ENCODE peak calls at places on chromosomes 16 and 17, in nine cellular contexts. Z is GM12865; I is CD8-positive, alpha-beta T cell; Y is glutamatergic neuron; R is thoracic aorta; S is tibial nerve; M is esophagus squamous epithelium; X is natural killer cell; N is A549. K is an unnamed sample.

GRCh38 chr17:72305964-72306551 is 185.2 kb downstream of the SOX9 start:
- DNase-seq in R (no peak), S (peak; percentile 66), Y (no peak), N (no peak), I (no peak), M (no peak), Z (no peak), X (no peak), K (no peak)

GRCh38 chr17:78746263-78746948 is 35.7 kb downstream of the CYTH1 start:
- DNase-seq in I (no peak), S (no peak), X (no peak), Z (no peak), N (no peak), R (no peak), M (no peak), Y (no peak), K (no peak)

GRCh38 chr16:4109250-4109736 is 6.9 kb downstream of the ADCY9 start:
- DNase-seq in I (no peak), S (no peak), X (no peak), Z (no peak), Y (no peak), R (no peak), M (no peak), N (peak; percentile 74), K (no peak)

GRCh38 chr16:73166394-73166971 is 118.6 kb upstream of the ZFHX3 start:
- DNase-seq in R (no peak), Y (no peak), X (no peak), S (peak; percentile 33), M (no peak), I (no peak), N (no peak), Z (no peak), K (no peak)

GRCh38 chr16:86575095-86575685 is 3.2 kb upstream of the FOXL1 start:
- DNase-seq in X (no peak), Y (no peak), N (no peak), I (no peak), M (no peak), R (no peak), Z (no peak), S (no peak), K (no peak)

GRCh38 chr16:10984509-10984908 is 40.1 kb downstream of the CLEC16A start:
- DNase-seq in Z (peak; percentile 17), Y (no peak), I (no peak), R (no peak), S (no peak), N (no peak), M (no peak), X (no peak), K (no peak)

GRCh38 chr17:77892469-77893143 is 65.9 kb upstream of the TNRC6C start:
- DNase-seq in Z (no peak), Y (peak; percentile 66), N (no peak), X (no peak), I (no peak), S (no peak), M (no peak), R (no peak), K (no peak)

GRCh38 chr17:1384881-1385280 is 15.1 kb downstream of the YWHAE start:
- DNase-seq in Y (no peak), S (no peak), M (no peak), N (no peak), I (no peak), R (no peak), X (no peak), Z (no peak), K (no peak)

GRCh38 chr16:5965321-5965720 is 867.7 kb upstream of the EEF2KMT start:
- DNase-seq in M (no peak), S (no peak), Z (no peak), I (no peak), R (no peak), X (no peak), Y (no peak), N (no peak), K (no peak)

GRCh38 chr16:1311212-1311737 is 1.8 kb downstream of the UBE2I start:
- DNase-seq in I (no peak), X (no peak), Z (peak; percentile 3), Y (peak; percentile 54), M (no peak), R (no peak), N (no peak), S (no peak), K (no peak)

GRCh38 chr16:85583491-85584181 is 29.5 kb upstream of the GSE1 start:
- DNase-seq in X (no peak), S (no peak), M (no peak), R (no peak), N (no peak), I (peak; percentile 19), Z (no peak), Y (no peak), K (no peak)

GRCh38 chr16:85187886-85188285 is 75.6 kb upstream of the CIBAR2 start:
- DNase-seq in S (no peak), X (no peak), I (no peak), M (no peak), R (no peak), Y (no peak), Z (no peak), N (no peak), K (no peak)

GRCh38 chr17:7002288-7003047 is 6.6 kb downstream of the ALOX12 start:
- DNase-seq in Y (no peak), R (no peak), S (no peak), N (no peak), X (no peak), I (no peak), Z (no peak), M (no peak), K (no peak)

GRCh38 chr17:62062313-62062712 is 2.8 kb downstream of the MED13 start:
- DNase-seq in S (no peak), Y (no peak), R (no peak), Z (no peak), X (no peak), M (no peak), N (no peak), I (no peak), K (no peak)

GRCh38 chr16:54568897-54569807 is 282.6 kb upstream of the IRX3 start:
- DNase-seq in Z (no peak), N (no peak), X (no peak), Y (no peak), R (no peak), M (no peak), I (no peak), S (no peak), K (no peak)

GRCh38 chr17:80409626-80410025 is 5.3 kb upstream of the ENDOV start:
- DNase-seq in S (no peak), R (no peak), N (no peak), M (no peak), X (no peak), Y (no peak), Z (no peak), I (no peak), K (no peak)
- TF ChIP-seq CTCF in S (no peak), R (no peak), N (no peak), M (no peak), X (no peak), Y (no peak), Z (no peak), I (no peak), K (no peak)

GRCh38 chr16:47113130-47113529 is 30.6 kb downstream of the NETO2 start:
- DNase-seq in M (no peak), I (no peak), R (no peak), X (no peak), Z (no peak), N (no peak), Y (no peak), S (no peak), K (no peak)

GRCh38 chr16:47109361-47109760 is 34.4 kb downstream of the NETO2 start:
- DNase-seq in Y (no peak), R (no peak), Z (no peak), M (no peak), S (no peak), I (no peak), N (no peak), X (no peak), K (no peak)

GRCh38 chr16:47110939-47111338 is 32.8 kb downstream of the NETO2 start:
- DNase-seq in N (peak; percentile 23), R (no peak), Y (no peak), M (no peak), Z (no peak), S (no peak), X (no peak), I (no peak), K (no peak)
- TF ChIP-seq CTCF in N (no peak), R (no peak), Y (no peak), M (no peak), Z (no peak), S (no peak), X (no peak), I (no peak), K (peak; percentile 45)

GRCh38 chr17:45895304-45895968 is 1.1 kb downstream of the MAPT start:
- DNase-seq in I (peak; percentile 26), S (no peak), M (no peak), X (no peak), R (no peak), Y (peak; percentile 73), Z (no peak), N (peak; percentile 47), K (no peak)
- TF ChIP-seq CTCF in I (no peak), S (no peak), M (no peak), X (no peak), R (no peak), Y (no peak), Z (no peak), N (no peak), K (peak; percentile 23)

DNA sequence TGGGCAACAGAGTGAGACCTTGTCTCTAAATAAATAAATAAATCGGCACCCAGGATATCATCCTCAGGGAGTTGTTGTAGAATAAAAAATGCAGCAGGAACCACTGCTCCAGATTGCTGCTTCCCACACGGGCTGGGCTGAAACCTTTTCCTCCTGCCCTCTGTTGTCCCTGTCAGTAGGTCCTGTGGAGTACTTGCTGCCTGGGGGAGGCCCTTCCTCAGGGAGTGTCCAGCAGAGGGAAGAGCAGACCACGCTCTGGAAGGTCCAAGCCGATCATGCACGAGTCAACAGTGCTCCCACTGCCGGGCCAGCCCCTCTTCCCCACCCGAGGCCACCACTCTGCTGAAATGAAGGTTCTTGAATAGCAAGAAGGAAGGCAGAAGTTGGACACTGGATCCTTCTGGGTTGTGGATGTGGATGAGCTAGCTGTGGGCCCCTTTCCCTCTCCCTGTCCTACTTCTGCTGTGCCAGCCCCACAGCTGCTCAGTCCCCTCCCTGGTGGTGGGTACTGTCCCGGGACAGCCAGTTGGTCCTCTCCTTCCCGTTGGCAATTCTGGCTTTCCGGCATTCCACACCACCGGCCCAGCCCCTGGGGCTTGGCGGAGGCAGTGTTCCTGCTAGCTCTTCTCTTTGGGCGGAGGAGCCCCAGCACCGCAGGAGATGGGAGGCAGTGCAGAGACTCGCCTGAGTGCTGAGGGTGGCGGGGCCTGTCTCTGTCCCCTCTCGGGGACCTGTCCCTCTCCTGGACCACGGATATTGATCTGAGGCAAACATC is 10.8 kb downstream of the CDK5R1 start:
- DNase-seq in Z (no peak), I (no peak), Y (no peak), N (peak; percentile 41), R (no peak), M (no peak), S (no peak), X (no peak), K (no peak)
- TF ChIP-seq CTCF in Z (no peak), I (no peak), Y (no peak), N (no peak), R (no peak), M (no peak), S (no peak), X (no peak), K (peak; percentile 27)